ENCODE peak calls at places on chromosomes 5 and 9, in ten cellular contexts. W is mucosa of descending colon, H is AG10803, P is dorsolateral prefrontal cortex, X is GM12865, F is stomach, V is mammary epithelial cell, E is cardiac fibroblast, S is upper lobe of right lung, N is natural killer cell. R is an unnamed sample.

GRCh38 chr5:96868603-96869371 is 7.5 kb upstream of the ERAP2 start:
- DNase-seq in E (peak; percentile 88), W (peak; percentile 42), P (no peak), V (peak; percentile 57), X (peak; percentile 86), F (no peak), N (no peak), S (no peak), H (peak; percentile 77), R (no peak)

GRCh38 chr9:111301195-111301594 is 28.8 kb downstream of the OR2K2 start:
- DNase-seq in X (no peak), S (no peak), N (no peak), H (peak; percentile 67), V (peak; percentile 36), F (no peak), P (no peak), E (peak; percentile 70), W (no peak), R (no peak)

GRCh38 chr5:111143910-111144309 is 51.8 kb downstream of the WDR36 start:
- DNase-seq in V (peak; percentile 91), N (no peak), E (peak; percentile 98), F (no peak), S (no peak), W (no peak), X (peak; percentile 19), P (peak; percentile 62), H (peak; percentile 92), R (no peak)

GRCh38 chr5:132227485-132228240 is at the start of gene P4HA2:
- DNase-seq in S (peak; percentile 94), X (peak; percentile 71), N (peak; percentile 34), E (peak; percentile 70), P (peak; percentile 79), V (peak; percentile 77), W (peak; percentile 90), F (peak; percentile 92), H (peak; percentile 73), R (peak; percentile 58)

GRCh38 chr9:33341182-33341581 is 50.9 kb downstream of the NFX1 start:
- DNase-seq in V (no peak), W (no peak), N (no peak), F (no peak), E (no peak), S (no peak), H (no peak), P (no peak), X (no peak), R (no peak)

GRCh38 chr5:149697001-149697400 is 33.1 kb upstream of the PPARGC1B start:
- DNase-seq in E (peak; percentile 9), P (no peak), X (no peak), W (no peak), F (no peak), N (no peak), H (peak; percentile 6), V (peak; percentile 64), S (no peak), R (no peak)

GRCh38 chr5:178668579-178668978 is 41.7 kb upstream of the CLK4 start:
- DNase-seq in S (no peak), H (no peak), N (no peak), W (no peak), E (no peak), V (no peak), P (no peak), F (no peak), X (no peak), R (no peak)

GRCh38 chr5:108373426-108373825 is 8.5 kb downstream of the FBXL17 start:
- DNase-seq in F (no peak), X (no peak), P (no peak), W (no peak), E (no peak), V (no peak), H (no peak), N (no peak), S (no peak), R (no peak)

GRCh38 chr5:158414333-158414762 is 555.4 kb upstream of the CLINT1 start:
- DNase-seq in W (no peak), E (peak; percentile 28), X (no peak), V (no peak), S (no peak), H (no peak), N (no peak), F (no peak), P (no peak), R (no peak)

DNA sequence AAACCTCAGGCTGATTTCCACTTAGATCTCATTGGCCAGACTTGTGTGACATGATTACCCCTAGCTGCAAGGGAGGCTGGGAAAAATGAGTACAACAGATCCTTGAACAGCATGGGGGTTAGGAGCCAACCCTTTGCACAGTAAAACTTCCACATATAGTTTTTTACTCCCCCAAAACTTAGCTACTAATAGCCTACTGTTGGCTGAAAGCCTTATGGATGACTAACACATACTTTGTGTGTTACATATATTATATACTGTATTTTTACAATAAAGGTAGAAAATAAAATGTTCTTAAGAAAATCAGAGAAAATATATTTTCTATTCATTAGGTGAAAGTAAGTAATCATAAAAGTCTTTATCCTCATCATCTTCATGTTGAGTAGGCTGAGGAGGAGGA is 217.4 kb downstream of the NMUR2 start:
- DNase-seq in V (no peak), F (no peak), N (no peak), X (no peak), P (no peak), H (no peak), E (no peak), W (no peak), S (no peak), R (no peak)
- TF ChIP-seq CTCF in V (no peak), F (no peak), N (no peak), X (no peak), P (no peak), H (no peak), E (no peak), W (no peak), S (no peak), R (no peak)

GRCh38 chr5:134554319-134555222 is 29.1 kb downstream of the JADE2 start:
- DNase-seq in P (no peak), N (peak; percentile 28), E (peak; percentile 95), X (peak; percentile 85), S (no peak), F (peak; percentile 64), V (no peak), H (peak; percentile 96), W (no peak), R (no peak)
- TF ChIP-seq CTCF in P (no peak), N (no peak), E (peak; percentile 10), X (no peak), S (no peak), F (no peak), V (no peak), H (peak; percentile 39), W (no peak), R (no peak)

DNA sequence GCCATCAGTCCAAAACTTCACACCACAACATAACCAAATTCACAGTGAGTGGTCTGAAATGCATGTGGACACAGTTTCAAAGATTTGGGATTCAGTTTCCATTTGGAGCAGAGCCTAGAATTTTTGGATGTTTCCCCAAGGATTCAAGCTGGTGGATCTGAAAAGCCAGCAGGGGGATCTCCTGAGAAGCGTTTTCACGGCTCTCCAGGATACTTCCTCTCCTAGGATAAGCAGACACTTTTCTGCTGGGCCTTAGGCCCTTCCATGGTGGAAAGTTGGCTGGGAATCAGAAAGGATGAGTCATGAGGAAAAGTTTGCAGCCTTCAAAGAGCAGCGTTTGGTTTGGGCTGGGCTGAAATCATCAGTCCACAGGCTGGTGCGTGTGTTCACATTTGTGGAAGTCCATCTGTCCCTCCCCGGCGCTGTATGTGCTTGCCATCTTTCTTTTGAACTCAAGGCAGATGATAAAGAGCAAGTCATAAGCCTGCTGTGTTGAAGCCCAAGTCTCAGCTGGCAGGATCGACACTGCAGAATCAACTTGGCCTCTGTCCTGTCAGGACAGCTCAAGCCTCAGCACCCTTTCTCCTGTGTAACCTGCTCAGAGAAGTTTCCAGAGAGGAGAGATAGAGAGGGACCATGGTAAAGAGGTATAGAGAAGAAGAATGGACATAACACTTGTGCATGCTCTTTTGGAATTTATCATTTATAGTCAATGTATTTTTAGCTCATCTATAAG is 152.6 kb upstream of the MSX2 start:
- DNase-seq in X (no peak), V (peak; percentile 85), P (peak; percentile 62), H (peak; percentile 76), W (peak; percentile 47), N (no peak), E (peak; percentile 95), F (peak; percentile 49), S (no peak), R (no peak)
- TF ChIP-seq CTCF in X (no peak), V (no peak), P (peak; percentile 29), H (peak; percentile 30), W (no peak), N (no peak), E (no peak), F (no peak), S (peak; percentile 24), R (no peak)

GRCh38 chr9:105539452-105539851 is 18.5 kb upstream of the FKTN start:
- DNase-seq in N (no peak), W (no peak), F (no peak), H (no peak), E (no peak), V (no peak), S (no peak), P (no peak), X (no peak), R (no peak)
- TF ChIP-seq CTCF in N (no peak), W (no peak), F (no peak), H (no peak), E (no peak), V (no peak), S (no peak), P (no peak), X (no peak), R (no peak)

GRCh38 chr9:9003184-9003583 is 1203.6 kb upstream of the DMAC1 start:
- DNase-seq in V (no peak), W (peak; percentile 21), P (peak; percentile 33), S (no peak), E (no peak), F (no peak), X (no peak), N (no peak), H (no peak), R (no peak)
- TF ChIP-seq CTCF in V (no peak), W (no peak), P (peak; percentile 31), S (peak; percentile 18), E (no peak), F (no peak), X (no peak), N (no peak), H (no peak), R (no peak)

DNA sequence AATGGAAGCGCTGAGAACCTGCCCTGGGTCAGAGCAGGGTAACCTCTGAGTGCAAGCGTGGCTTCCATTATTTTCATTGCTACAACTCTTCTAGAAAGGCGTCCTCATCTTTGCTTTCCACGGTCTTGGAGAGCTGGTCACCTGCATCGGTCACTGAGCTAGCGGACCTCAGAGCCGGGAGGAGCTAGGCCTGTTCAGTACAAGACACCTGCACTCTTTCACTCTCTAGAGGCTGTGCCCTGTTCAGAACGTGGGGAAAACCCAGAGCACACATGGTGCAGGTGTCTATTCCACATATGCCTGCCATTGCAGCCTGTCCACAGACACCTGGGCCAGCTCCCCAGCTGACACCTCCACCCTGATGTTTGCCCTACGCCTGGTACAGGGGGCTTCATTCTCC is 147.8 kb upstream of the IRX2 start:
- DNase-seq in N (no peak), V (no peak), H (no peak), P (no peak), F (no peak), S (no peak), X (no peak), W (no peak), E (no peak), R (no peak)
- TF ChIP-seq CTCF in N (no peak), V (no peak), H (no peak), P (no peak), F (no peak), S (no peak), X (no peak), W (no peak), E (no peak), R (no peak)